ENCODE peak calls at places on chromosome 14, in ten cellular contexts. T is breast epithelium, X is thyroid gland, U is adrenal gland, I is aorta, C is gastrocnemius medialis, A is left lung, R is body of pancreas, P is A549, F is esophagus squamous epithelium. D is an unnamed sample.

GRCh38 chr14:90587918-90588317 is 191.1 kb downstream of the CALM1 start:
- DNase-seq in U (no peak), C (peak; percentile 94), I (no peak), T (no peak), A (no peak), X (no peak), R (no peak), F (no peak), P (no peak), D (no peak)

GRCh38 chr14:29529418-29529817 is 398.2 kb downstream of the PRKD1 start:
- DNase-seq in P (no peak), R (no peak), X (no peak), U (no peak), T (no peak), F (no peak), C (no peak), I (no peak), A (no peak), D (no peak)

GRCh38 chr14:52189330-52189729 is 78.2 kb upstream of the PTGDR start:
- DNase-seq in C (no peak), I (no peak), T (no peak), X (no peak), U (no peak), A (no peak), P (no peak), F (no peak), R (no peak), D (no peak)

GRCh38 chr14:70213721-70214282 is 25.1 kb upstream of the SLC8A3 start:
- DNase-seq in C (no peak), I (no peak), A (no peak), U (no peak), T (no peak), X (no peak), R (no peak), F (no peak), P (no peak), D (no peak)

GRCh38 chr14:57329833-57330232 is 60.6 kb upstream of the NAA30 start:
- DNase-seq in C (no peak), I (no peak), P (no peak), U (no peak), R (no peak), T (no peak), X (no peak), F (no peak), A (no peak), D (no peak)

GRCh38 chr14:39102265-39102968 is 618 bp downstream of the SEC23A start:
- DNase-seq in C (no peak), U (peak; percentile 43), R (peak; percentile 35), P (peak; percentile 34), A (no peak), F (no peak), I (no peak), X (peak; percentile 16), T (no peak), D (no peak)

GRCh38 chr14:50846171-50846880 is 15.4 kb upstream of the NIN start:
- DNase-seq in X (peak; percentile 61), T (no peak), P (no peak), F (no peak), C (no peak), I (no peak), R (no peak), A (no peak), U (no peak), D (no peak)

GRCh38 chr14:96683575-96684289 is 113.5 kb upstream of the VRK1 start:
- DNase-seq in X (no peak), I (no peak), U (no peak), A (no peak), P (no peak), C (no peak), T (no peak), R (no peak), F (no peak), D (no peak)

GRCh38 chr14:41761204-41761603 is 154.5 kb downstream of the LRFN5 start:
- DNase-seq in A (no peak), P (no peak), I (no peak), X (no peak), T (no peak), R (no peak), C (no peak), U (no peak), F (no peak), D (no peak)

GRCh38 chr14:79204591-79204990 is 1006.7 kb downstream of the DIO2 start:
- DNase-seq in U (no peak), F (no peak), R (no peak), X (no peak), C (no peak), T (no peak), P (no peak), A (no peak), I (no peak), D (no peak)

GRCh38 chr14:35414365-35414764 is 9.8 kb upstream of the NFKBIA start:
- DNase-seq in F (no peak), T (no peak), P (no peak), A (no peak), I (peak; percentile 74), U (no peak), X (no peak), C (no peak), R (no peak), D (no peak)

GRCh38 chr14:59098377-59098776 is 90.1 kb upstream of the DAAM1 start:
- DNase-seq in T (no peak), A (no peak), C (no peak), R (no peak), P (peak; percentile 26), I (no peak), F (no peak), U (no peak), X (no peak), D (peak; percentile 68)

GRCh38 chr14:35898217-35898775 is 72.2 kb downstream of the BRMS1L start:
- DNase-seq in T (no peak), F (no peak), P (no peak), C (no peak), R (no peak), A (no peak), X (no peak), U (no peak), I (no peak), D (no peak)

GRCh38 chr14:44404021-44404420 is 103.1 kb downstream of the FSCB start:
- DNase-seq in U (no peak), A (no peak), R (no peak), P (no peak), F (no peak), X (peak; percentile 34), C (no peak), T (no peak), I (no peak), D (no peak)

GRCh38 chr14:90573385-90574105 is 176.7 kb downstream of the CALM1 start:
- DNase-seq in C (no peak), P (no peak), R (no peak), U (peak; percentile 32), A (peak; percentile 39), X (no peak), I (no peak), T (no peak), F (no peak), D (peak; percentile 45)

GRCh38 chr14:105275267-105275946 is 25.4 kb downstream of the BRF1 start:
- DNase-seq in P (no peak), U (no peak), F (no peak), R (no peak), I (no peak), A (no peak), T (no peak), C (no peak), X (no peak), D (no peak)

GRCh38 chr14:102558566-102558965 is 33.9 kb upstream of the RCOR1 start:
- DNase-seq in U (no peak), R (no peak), F (no peak), T (no peak), A (no peak), X (no peak), P (no peak), C (no peak), I (no peak), D (no peak)
- H3K4me3 ChIP-seq in U (no peak overlapping the region), R (no peak overlapping the region), F (no peak overlapping the region), T (no peak overlapping the region), A (no peak overlapping the region), X (no peak overlapping the region), P (no peak overlapping the region), C (no peak overlapping the region), I (no peak overlapping the region), D (no peak overlapping the region)

DNA sequence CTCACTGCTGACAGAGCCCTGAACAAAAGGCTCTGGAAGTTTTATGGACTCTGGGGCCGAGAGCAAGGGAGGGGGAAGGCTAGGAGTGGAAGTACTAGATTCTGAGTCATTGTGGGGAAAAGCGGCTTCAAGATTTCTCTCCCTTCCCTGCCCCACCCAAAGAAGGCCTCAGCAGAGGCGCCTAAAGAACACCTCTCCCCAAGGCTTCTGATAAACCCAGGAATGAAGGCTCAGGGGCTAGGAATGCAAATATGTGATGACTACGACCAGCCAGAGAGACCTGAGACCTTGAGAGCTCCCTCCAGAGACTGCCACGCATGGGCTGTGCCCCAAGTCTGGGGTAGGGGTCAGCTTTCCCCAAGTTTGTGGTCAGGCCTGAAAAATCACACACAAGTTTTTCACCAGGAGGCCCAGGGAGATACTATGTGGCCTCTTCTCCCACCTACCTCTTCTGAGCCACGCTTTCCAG is 130.7 kb upstream of the HIF1A start:
- DNase-seq in T (no peak), F (no peak), U (no peak), C (no peak), P (peak; percentile 79), A (no peak), R (no peak), I (no peak), X (no peak), D (peak; percentile 94)
- H3K4me1 ChIP-seq in T (peaks cover 4% of the 10 kb centered on the region), F (peaks cover 82% of the 10 kb centered on the region), U (peaks cover 39% of the 10 kb centered on the region), C (peaks cover 19% of the 10 kb centered on the region), P (peaks cover 81% of the 10 kb centered on the region), A (peaks cover 98% of the 10 kb centered on the region), R (peaks cover 76% of the 10 kb centered on the region), I (peaks cover 2% of the 10 kb centered on the region), X (peaks cover 85% of the 10 kb centered on the region), D (peaks cover 89% of the 10 kb centered on the region)

GRCh38 chr14:64364907-64365306 is 23.2 kb upstream of the MTHFD1 start:
- DNase-seq in C (no peak), F (no peak), U (no peak), T (no peak), A (no peak), I (no peak), R (no peak), X (no peak), P (no peak), D (no peak)

DNA sequence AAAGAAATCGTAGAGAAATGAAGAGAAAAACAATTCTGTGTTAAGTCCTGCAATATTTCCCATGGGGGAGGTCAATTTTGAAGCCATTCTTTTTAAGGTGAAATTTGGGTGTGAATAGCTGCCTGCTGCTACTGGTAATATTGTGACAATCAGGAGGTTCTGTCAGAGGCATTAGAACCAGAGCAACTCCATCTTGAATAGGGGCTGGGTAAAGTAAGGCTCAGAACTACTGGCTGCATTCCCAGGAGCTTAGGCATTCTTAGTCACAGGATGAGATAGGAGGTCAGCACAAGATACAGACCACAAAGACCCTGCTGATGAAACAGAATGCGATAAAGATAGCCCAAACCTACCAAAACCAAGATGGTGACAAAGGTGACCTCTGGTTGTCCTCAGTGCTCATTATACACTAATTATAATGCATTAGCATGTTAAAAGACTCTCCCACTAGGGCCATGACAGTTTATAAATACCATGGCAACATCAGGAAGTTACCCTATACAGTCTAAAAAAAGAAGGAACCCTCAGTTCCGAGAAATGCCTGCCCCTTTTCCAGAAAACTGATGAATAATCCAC is 24.8 kb upstream of the MTHFD1 start:
- DNase-seq in I (no peak), T (no peak), F (no peak), P (no peak), U (no peak), R (no peak), A (no peak), C (no peak), X (no peak), D (no peak)
- H3K27ac ChIP-seq in I (no peak overlapping the region), T (no peak overlapping the region), F (no peak overlapping the region), P (no peak overlapping the region), U (no peak overlapping the region), R (no peak overlapping the region), A (no peak overlapping the region), C (no peak overlapping the region), X (no peak overlapping the region), D (no peak overlapping the region)

GRCh38 chr14:100393906-100394732 is 71.0 kb downstream of the SLC25A47 start:
- DNase-seq in C (no peak), R (no peak), F (no peak), X (no peak), U (no peak), T (no peak), A (no peak), I (no peak), P (no peak), D (no peak)
- H3K4me3 ChIP-seq in C (no peak overlapping the region), R (no peak overlapping the region), F (no peak overlapping the region), X (no peak overlapping the region), U (no peak overlapping the region), T (no peak overlapping the region), A (no peak overlapping the region), I (no peak overlapping the region), P (no peak overlapping the region), D (no peak overlapping the region)

D was measured in RWPE2.